ENCODE peak calls at places on chromosomes 3 and 15, in five cellular contexts. One of them, this sample, is unnamed. For H3K4me1, the result is how much of the 10 kb centered on the place peaks cover.

GRCh38 chr3:136792931-136793330 is 26.0 kb upstream of the SLC35G2 start:
- DNase-seq in IMR-90: no peak
- DNase-seq in H9: no peak
- DNase-seq in mesenchymal stem cell: no peak
- DNase-seq in H1: no peak
- DNase-seq in this sample: no peak

GRCh38 chr15:66901336-66902100 is 163.9 kb upstream of the SMAD3 start:
- DNase-seq in IMR-90: peak
- DNase-seq in H9: no peak
- DNase-seq in mesenchymal stem cell: peak
- DNase-seq in H1: no peak
- DNase-seq in this sample: no peak

GRCh38 chr3:165464736-165465135 is 268.6 kb upstream of the SLITRK3 start:
- DNase-seq in IMR-90: peak
- DNase-seq in H9: no peak
- DNase-seq in mesenchymal stem cell: peak
- DNase-seq in H1: no peak
- DNase-seq in this sample: no peak

GRCh38 chr15:100123611-100124010 is 218.2 kb downstream of the ADAMTS17 start:
- DNase-seq in IMR-90: no peak
- DNase-seq in H9: no peak
- DNase-seq in mesenchymal stem cell: no peak
- DNase-seq in H1: no peak
- DNase-seq in this sample: no peak

GRCh38 chr3:10198761-10199688 is 34.3 kb downstream of the IRAK2 start:
- DNase-seq in IMR-90: peak
- DNase-seq in H9: no peak
- DNase-seq in mesenchymal stem cell: peak
- DNase-seq in H1: no peak
- DNase-seq in this sample: no peak

GRCh38 chr3:128835096-128835495 is 44.3 kb upstream of the ACAD9 start:
- DNase-seq in IMR-90: no peak
- DNase-seq in H9: no peak
- DNase-seq in mesenchymal stem cell: no peak
- DNase-seq in H1: no peak
- DNase-seq in this sample: no peak

GRCh38 chr15:85831415-85832113 is 36.8 kb upstream of the KLHL25 start:
- DNase-seq in IMR-90: peak
- DNase-seq in H9: peak
- DNase-seq in mesenchymal stem cell: peak
- DNase-seq in H1: no peak
- DNase-seq in this sample: peak

GRCh38 chr3:139286241-139286640 is 57.6 kb upstream of the MRPS22 start:
- DNase-seq in IMR-90: no peak
- DNase-seq in H9: no peak
- DNase-seq in mesenchymal stem cell: no peak
- DNase-seq in H1: no peak
- DNase-seq in this sample: no peak

GRCh38 chr3:17747890-17748247 is 5.4 kb upstream of the TBC1D5 start:
- DNase-seq in IMR-90: no peak
- DNase-seq in H9: no peak
- DNase-seq in mesenchymal stem cell: no peak
- DNase-seq in H1: no peak
- DNase-seq in this sample: no peak

GRCh38 chr3:195162033-195162669 is 108.8 kb downstream of the XXYLT1 start:
- DNase-seq in IMR-90: no peak
- DNase-seq in H9: no peak
- DNase-seq in mesenchymal stem cell: peak
- DNase-seq in H1: no peak
- DNase-seq in this sample: no peak

GRCh38 chr3:151880326-151880725 is 6.9 kb downstream of the SUCNR1 start:
- DNase-seq in IMR-90: no peak
- DNase-seq in H9: no peak
- DNase-seq in mesenchymal stem cell: no peak
- DNase-seq in H1: no peak
- DNase-seq in this sample: no peak

GRCh38 chr3:155352900-155353490 is 59.5 kb upstream of the STRIT1 start:
- DNase-seq in IMR-90: peak
- DNase-seq in H9: no peak
- DNase-seq in mesenchymal stem cell: peak
- DNase-seq in H1: no peak
- DNase-seq in this sample: no peak

GRCh38 chr3:179146911-179147570 is 1.1 kb upstream of the PIK3CA start:
- DNase-seq in IMR-90: peak
- DNase-seq in H9: no peak
- DNase-seq in mesenchymal stem cell: peak
- DNase-seq in H1: no peak
- DNase-seq in this sample: peak

GRCh38 chr3:44208568-44208967 is 33.1 kb upstream of the TOPAZ1 start:
- DNase-seq in IMR-90: no peak
- DNase-seq in H9: no peak
- DNase-seq in mesenchymal stem cell: no peak
- DNase-seq in H1: no peak
- DNase-seq in this sample: no peak

GRCh38 chr15:75347222-75348033 is 589 bp downstream of the NEIL1 start:
- DNase-seq in IMR-90: no peak
- DNase-seq in H9: peak
- DNase-seq in mesenchymal stem cell: peak
- DNase-seq in H1: no peak
- DNase-seq in this sample: no peak
- H2BK120ac ChIP-seq in IMR-90: peak
- H2BK120ac ChIP-seq in H9: no peak
- H2BK120ac ChIP-seq in mesenchymal stem cell: peak
- H2BK120ac ChIP-seq in H1: no peak
- H2BK120ac ChIP-seq in this sample: peak

GRCh38 chr15:25693321-25694237 is 169.5 kb downstream of the ATP10A start:
- DNase-seq in IMR-90: peak
- DNase-seq in H9: peak
- DNase-seq in mesenchymal stem cell: no peak
- DNase-seq in H1: no peak
- DNase-seq in this sample: peak

GRCh38 chr15:25690673-25691543 is 172.2 kb downstream of the ATP10A start:
- DNase-seq in IMR-90: peak
- DNase-seq in H9: no peak
- DNase-seq in mesenchymal stem cell: no peak
- DNase-seq in H1: no peak
- DNase-seq in this sample: no peak

GRCh38 chr15:25689592-25689991 is 173.5 kb downstream of the ATP10A start:
- DNase-seq in IMR-90: no peak
- DNase-seq in H9: peak
- DNase-seq in mesenchymal stem cell: no peak
- DNase-seq in H1: no peak
- DNase-seq in this sample: no peak

GRCh38 chr15:25694238-25694584 is 168.9 kb downstream of the ATP10A start:
- DNase-seq in IMR-90: no peak
- DNase-seq in H9: no peak
- DNase-seq in mesenchymal stem cell: no peak
- DNase-seq in H1: no peak
- DNase-seq in this sample: no peak

DNA sequence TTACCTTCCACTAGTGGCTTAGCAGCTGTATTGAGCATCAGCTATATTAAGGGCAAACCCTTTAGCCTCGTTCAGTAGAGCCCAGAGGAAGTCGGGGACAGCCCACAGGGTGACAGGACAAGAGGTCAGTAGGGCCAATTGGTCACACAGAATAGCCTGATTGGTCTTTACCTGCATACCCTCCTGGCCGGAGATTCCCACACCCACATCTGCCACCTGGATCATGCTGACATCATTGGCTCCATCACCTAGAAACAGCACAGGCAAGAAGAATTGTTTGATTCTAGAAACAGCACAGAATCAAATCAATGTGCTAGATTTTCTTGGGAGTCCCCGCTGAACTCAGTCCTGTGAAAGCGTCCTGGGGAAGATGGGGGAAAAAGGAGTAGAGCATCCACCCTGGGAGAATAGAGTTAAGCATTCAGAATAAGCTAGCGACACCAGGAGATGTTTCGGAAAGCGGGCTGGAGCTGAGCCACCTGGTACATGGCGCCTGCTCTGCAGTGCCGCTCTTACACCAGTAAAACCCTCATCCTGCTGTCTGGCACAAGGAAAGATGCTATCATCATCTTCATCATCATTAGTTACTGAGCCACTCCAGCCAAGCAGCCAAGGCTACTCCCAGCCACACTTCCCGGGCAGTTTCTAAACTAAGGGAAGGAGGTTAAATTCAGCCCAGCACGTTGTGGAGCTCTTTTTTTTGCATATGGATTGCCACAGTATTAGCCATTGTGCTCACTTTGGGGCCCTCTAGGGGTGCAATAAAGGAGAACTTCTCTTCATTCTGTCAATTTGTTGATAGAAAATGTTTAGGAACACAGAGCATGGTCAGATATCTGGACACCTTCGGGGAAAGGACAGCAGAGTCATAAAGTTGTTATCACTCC is 171.3 kb downstream of the ATP10A start:
- DNase-seq in IMR-90: peak
- DNase-seq in H9: no peak
- DNase-seq in mesenchymal stem cell: no peak
- DNase-seq in H1: no peak
- DNase-seq in this sample: no peak
- H4K91ac ChIP-seq in IMR-90: no peak
- H4K91ac ChIP-seq in H9: no peak
- H4K91ac ChIP-seq in mesenchymal stem cell: no peak
- H4K91ac ChIP-seq in H1: no peak
- H4K91ac ChIP-seq in this sample: no peak

GRCh38 chr3:124778061-124778460 is 47.8 kb downstream of the UMPS start:
- DNase-seq in IMR-90: no peak
- DNase-seq in H9: no peak
- DNase-seq in mesenchymal stem cell: no peak
- DNase-seq in H1: no peak
- DNase-seq in this sample: no peak

GRCh38 chr3:124780767-124781485 is 50.7 kb downstream of the UMPS start:
- DNase-seq in IMR-90: peak
- DNase-seq in H9: no peak
- DNase-seq in mesenchymal stem cell: peak
- DNase-seq in H1: no peak
- DNase-seq in this sample: no peak

GRCh38 chr3:124779116-124779515 is 48.9 kb downstream of the UMPS start:
- DNase-seq in IMR-90: no peak
- DNase-seq in H9: no peak
- DNase-seq in mesenchymal stem cell: no peak
- DNase-seq in H1: no peak
- DNase-seq in this sample: no peak

GRCh38 chr3:124780356-124780755 is 50.1 kb downstream of the UMPS start:
- DNase-seq in IMR-90: peak
- DNase-seq in H9: no peak
- DNase-seq in mesenchymal stem cell: peak
- DNase-seq in H1: no peak
- DNase-seq in this sample: no peak

DNA sequence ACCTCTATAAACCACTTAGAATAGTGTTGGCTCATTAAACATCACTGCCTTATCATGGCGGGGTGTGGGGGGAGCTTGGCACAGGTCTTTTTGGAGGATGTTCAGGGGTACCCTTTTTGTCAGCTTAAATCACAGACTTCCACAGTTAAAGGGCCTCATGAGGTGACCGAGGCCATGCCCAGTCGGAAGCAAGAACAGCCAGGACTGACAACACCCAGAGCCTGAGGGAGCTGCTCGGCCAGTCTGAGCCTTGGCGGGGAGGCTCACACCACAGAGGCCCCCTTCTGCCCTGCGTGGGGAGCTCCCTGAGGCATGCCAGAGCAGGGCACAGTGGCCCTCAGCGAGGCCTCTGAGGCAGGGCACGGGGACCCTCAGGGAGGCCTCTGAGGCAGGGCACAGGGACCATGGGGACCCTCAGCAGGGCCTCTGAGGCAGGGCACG is 49.5 kb downstream of the UMPS start:
- DNase-seq in IMR-90: no peak
- DNase-seq in H9: no peak
- DNase-seq in mesenchymal stem cell: no peak
- DNase-seq in H1: no peak
- DNase-seq in this sample: no peak
- H3K4me1 ChIP-seq in IMR-90: under half
- H3K4me1 ChIP-seq in H9: under half
- H3K4me1 ChIP-seq in mesenchymal stem cell: under half
- H3K4me1 ChIP-seq in H1: under half
- H3K4me1 ChIP-seq in this sample: under half

DNA sequence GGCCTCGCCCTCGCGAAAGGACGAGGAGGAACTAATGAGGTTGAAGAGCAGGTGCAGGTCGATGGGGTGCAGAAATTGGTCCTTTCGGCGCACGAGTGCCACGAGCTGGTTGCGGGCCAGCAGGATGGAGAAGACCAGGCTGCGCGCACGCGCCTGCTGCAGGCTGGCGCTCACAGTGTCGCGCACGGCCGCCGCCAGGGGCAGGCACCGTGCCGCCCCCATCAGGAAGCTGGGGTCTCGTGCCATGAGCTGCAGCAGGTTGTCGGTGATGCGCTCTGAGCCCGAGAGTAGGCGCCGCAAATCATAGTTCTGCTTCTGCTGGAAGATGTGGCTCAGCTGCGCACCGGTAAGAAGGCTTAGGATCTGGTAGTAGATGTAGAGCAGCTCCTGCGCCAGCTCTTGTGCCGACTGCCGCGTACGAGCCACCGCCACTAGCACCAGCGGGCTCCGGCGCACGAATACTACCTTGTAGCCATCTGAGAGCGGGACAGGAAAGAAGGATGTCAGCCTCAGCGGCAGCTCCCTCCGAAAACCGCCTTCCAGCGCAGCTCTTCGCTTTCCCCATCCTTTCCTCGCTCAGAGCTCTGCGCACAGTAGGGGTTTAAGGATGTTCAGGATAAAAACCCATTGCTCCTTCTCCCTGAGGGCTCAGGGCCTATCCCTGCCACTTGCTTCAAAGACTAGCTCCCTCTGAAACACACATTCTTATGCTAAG is 6.9 kb upstream of the MST1R start:
- DNase-seq in IMR-90: no peak
- DNase-seq in H9: peak
- DNase-seq in mesenchymal stem cell: no peak
- DNase-seq in H1: no peak
- DNase-seq in this sample: no peak
- H2BK120ac ChIP-seq in IMR-90: no peak
- H2BK120ac ChIP-seq in H9: no peak
- H2BK120ac ChIP-seq in mesenchymal stem cell: no peak
- H2BK120ac ChIP-seq in H1: no peak
- H2BK120ac ChIP-seq in this sample: no peak

This sample was measured in neuronal stem cell.